ENCODE peak calls at places on chromosomes 11 and 22, in six cellular contexts. C, Z, V, M, P and T are unnamed samples.

GRCh38 chr11:132452616-132453015 is 1079.7 kb downstream of the OPCML start:
- DNase-seq in C (no peak), Z (no peak), V (no peak), M (no peak), P (no peak), T (no peak)

GRCh38 chr11:73520358-73521061 is 77.4 kb downstream of the FAM168A start:
- DNase-seq in C (no peak), Z (no peak), V (no peak), M (no peak), P (no peak), T (no peak)

GRCh38 chr11:44079376-44079775 is 13.3 kb downstream of the ACCS start:
- DNase-seq in C (no peak), Z (no peak), V (no peak), M (no peak), P (no peak), T (no peak)

GRCh38 chr11:63871962-63872832 is 33.3 kb downstream of the MARK2 start:
- DNase-seq in C (peak), Z (peak), V (peak), M (peak), P (peak), T (peak)

GRCh38 chr22:43891360-43892182 is at the start of gene PNPLA5:
- DNase-seq in C (no peak), Z (no peak), V (peak), M (no peak), P (no peak), T (peak)

GRCh38 chr11:30281476-30282288 is 41.2 kb upstream of the ARL14EP start:
- DNase-seq in C (no peak), Z (no peak), V (no peak), M (no peak), P (no peak), T (peak)

GRCh38 chr11:28701760-28702449 is 593.7 kb downstream of the METTL15 start:
- DNase-seq in C (no peak), Z (peak), V (no peak), M (no peak), P (peak), T (no peak)

GRCh38 chr22:45626198-45626651 is 45.4 kb upstream of the ATXN10 start:
- DNase-seq in C (no peak), Z (peak), V (no peak), M (no peak), P (peak), T (no peak)

GRCh38 chr11:60625262-60625661 is 74.2 kb upstream of the MS4A8 start:
- DNase-seq in C (no peak), Z (peak), V (peak), M (no peak), P (no peak), T (peak)

GRCh38 chr11:75182652-75183051 is 31.7 kb downstream of the SLCO2B1 start:
- DNase-seq in C (no peak), Z (no peak), V (no peak), M (no peak), P (no peak), T (no peak)

GRCh38 chr11:127926721-127927120 is 660.6 kb downstream of the ETS1 start:
- DNase-seq in C (no peak), Z (no peak), V (no peak), M (no peak), P (no peak), T (no peak)

GRCh38 chr11:31233425-31233824 is 136.1 kb downstream of the DCDC1 start:
- DNase-seq in C (no peak), Z (no peak), V (no peak), M (no peak), P (no peak), T (no peak)

GRCh38 chr11:36777302-36777701 is 179.3 kb upstream of the RAG2 start:
- DNase-seq in C (no peak), Z (no peak), V (no peak), M (no peak), P (no peak), T (no peak)

GRCh38 chr22:48902983-48903650 is 924.6 kb downstream of the BRD1 start:
- DNase-seq in C (no peak), Z (no peak), V (no peak), M (no peak), P (no peak), T (no peak)

GRCh38 chr11:130371004-130371590 is 56.4 kb upstream of the ZBTB44 start:
- DNase-seq in C (no peak), Z (no peak), V (no peak), M (no peak), P (no peak), T (no peak)

GRCh38 chr22:43824724-43825485 is 12.8 kb upstream of the EFCAB6 start:
- DNase-seq in C (no peak), Z (no peak), V (no peak), M (no peak), P (no peak), T (no peak)

GRCh38 chr22:29095459-29095858 is 22.6 kb downstream of the KREMEN1 start:
- DNase-seq in C (no peak), Z (no peak), V (no peak), M (no peak), P (no peak), T (no peak)

GRCh38 chr11:114482114-114482513 is 42.8 kb downstream of the REXO2 start:
- DNase-seq in C (no peak), Z (no peak), V (peak), M (no peak), P (no peak), T (no peak)

GRCh38 chr11:107752508-107752907 is 40.7 kb upstream of the SLN start:
- DNase-seq in C (no peak), Z (no peak), V (no peak), M (no peak), P (no peak), T (no peak)

GRCh38 chr11:62140302-62141110 is 16.7 kb downstream of the INCENP start:
- DNase-seq in C (no peak), Z (no peak), V (no peak), M (peak), P (no peak), T (no peak)

GRCh38 chr11:69055598-69056516 is 7.1 kb downstream of the TPCN2 start:
- DNase-seq in C (no peak), Z (no peak), V (no peak), M (peak), P (peak), T (peak)

GRCh38 chr22:37639070-37639760 is at the start of gene SH3BP1:
- DNase-seq in C (no peak), Z (peak), V (peak), M (peak), P (peak), T (peak)

GRCh38 chr11:75077316-75077715 is 19.4 kb downstream of the OR2AT4 start:
- DNase-seq in C (no peak), Z (no peak), V (no peak), M (no peak), P (no peak), T (no peak)

GRCh38 chr11:127492025-127492424 is 491.5 kb upstream of the KIRREL3 start:
- DNase-seq in C (peak), Z (no peak), V (no peak), M (no peak), P (no peak), T (no peak)

GRCh38 chr11:93921695-93922468 is 71.5 kb upstream of the VSTM5 start:
- DNase-seq in C (peak), Z (peak), V (peak), M (no peak), P (no peak), T (peak)

DNA sequence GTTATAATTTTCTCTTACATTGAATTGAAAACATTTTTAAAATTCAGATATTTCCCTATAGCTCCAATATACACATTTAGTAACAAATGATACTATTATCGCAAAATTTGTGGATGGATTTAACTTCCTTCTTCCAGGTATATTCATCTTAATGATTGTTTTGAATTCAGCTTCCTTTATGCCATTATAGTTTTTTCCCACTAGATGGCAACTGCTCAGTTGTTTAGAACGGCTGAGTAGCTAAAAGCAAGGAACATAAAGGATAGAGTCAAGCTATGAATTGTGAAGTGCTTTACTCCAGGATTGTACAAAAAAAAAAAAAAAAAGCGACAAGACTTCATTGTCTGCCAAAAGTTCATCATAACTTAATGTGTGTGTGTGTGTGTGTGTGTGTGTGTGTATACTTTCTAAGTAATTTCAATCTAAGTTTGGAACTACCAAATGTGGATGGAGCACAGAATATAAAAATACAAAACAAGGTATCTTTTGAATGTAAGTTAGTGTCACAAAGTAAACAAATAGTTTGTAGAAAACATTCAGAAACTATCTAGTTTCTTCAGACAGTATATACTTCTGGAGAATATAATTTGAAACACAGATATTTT is 846.4 kb downstream of the DLG2 start:
- DNase-seq in C (peak), Z (no peak), V (peak), M (no peak), P (no peak), T (no peak)
- TF ChIP-seq CTCF in C (peak), Z (no peak), V (peak), M (peak), P (peak), T (no peak)

DNA sequence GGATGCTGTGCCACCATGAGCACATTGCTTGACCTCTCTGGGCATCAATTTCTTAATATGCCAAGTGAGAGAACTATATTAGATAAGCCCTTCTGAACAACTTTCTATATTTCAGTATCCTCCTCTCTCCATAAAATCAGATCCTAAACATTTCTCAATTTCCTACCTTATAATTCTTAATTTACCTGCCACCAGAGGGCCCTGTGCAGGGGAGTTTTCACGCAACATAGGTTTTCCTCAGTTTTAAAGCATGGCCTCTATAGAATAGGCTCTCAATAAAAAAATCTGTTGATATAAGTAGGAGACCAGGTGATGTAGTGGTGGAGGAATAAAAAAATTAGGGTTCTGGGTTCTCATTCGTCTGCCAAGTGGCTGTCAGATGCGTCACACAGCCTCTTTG is 83.7 kb upstream of the DBX1 start:
- DNase-seq in C (no peak), Z (no peak), V (no peak), M (no peak), P (no peak), T (no peak)
- TF ChIP-seq CTCF in C (peak), Z (peak), V (peak), M (no peak), P (peak), T (peak)

GRCh38 chr11:46296520-46297448 is 19.3 kb downstream of the CREB3L1 start:
- DNase-seq in C (peak), Z (peak), V (peak), M (no peak), P (no peak), T (peak)
- TF ChIP-seq CTCF in C (peak), Z (peak), V (peak), M (no peak), P (peak), T (peak)

DNA sequence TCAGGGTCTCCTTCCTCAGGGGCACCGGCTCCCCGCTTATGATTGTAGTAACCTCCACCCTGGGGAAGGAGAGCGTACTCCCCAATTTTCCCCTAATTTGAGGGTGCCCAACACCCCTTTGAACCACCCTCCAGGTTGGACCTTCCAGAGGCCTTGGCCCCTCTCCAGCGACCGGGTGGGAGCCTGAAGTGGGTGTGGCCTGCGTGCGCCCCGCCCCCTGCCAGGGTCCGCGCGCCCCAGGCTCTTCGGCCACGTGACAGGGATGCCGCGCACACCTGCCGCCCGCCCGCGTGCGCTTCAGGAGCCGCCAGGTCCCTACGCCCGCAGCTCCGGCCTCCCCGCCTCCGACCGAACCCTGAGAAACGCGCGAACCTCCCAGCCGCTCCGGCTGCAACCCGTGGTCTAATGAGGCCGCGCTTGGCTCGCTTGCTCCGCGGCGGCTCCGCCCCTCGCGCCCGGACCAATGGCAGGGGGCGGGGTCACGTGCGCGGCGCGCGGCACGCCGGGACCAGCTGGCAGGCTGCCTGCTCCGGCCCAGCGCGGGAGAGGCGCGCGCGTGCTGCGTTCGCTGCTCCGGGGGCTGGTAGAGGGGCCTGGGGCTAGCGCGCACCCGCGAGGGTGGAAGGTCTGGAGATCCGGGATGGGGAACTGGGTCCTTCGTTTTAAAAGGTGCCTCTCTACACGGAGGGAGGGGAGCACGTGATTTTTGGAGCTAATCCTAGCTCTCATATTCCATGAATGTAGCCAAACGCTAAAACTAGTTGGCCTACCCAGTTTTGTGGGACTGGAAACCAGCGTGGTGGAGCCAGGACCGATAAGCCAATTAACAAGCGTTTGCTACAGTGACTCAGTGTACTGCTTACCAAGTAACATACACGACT is at the start of gene FOXRED2:
- DNase-seq in C (peak), Z (peak), V (peak), M (peak), P (peak), T (peak)
- TF ChIP-seq CTCF in C (no peak), Z (no peak), V (no peak), M (no peak), P (no peak), T (no peak)